ENCODE peak calls at places on chromosomes 1 and 21, in six cellular contexts. M is HepG2, K is H1, P is GM12878, S is GM12891, L is K562. W is an unnamed sample.

GRCh38 chr1:61052393-61053280 is 29.7 kb upstream of the NFIA start:
- DNase-seq in M (no peak), K (no peak), P (no peak), S (no peak), L (peak), W (no peak)

GRCh38 chr1:154583691-154584212 is 16.2 kb downstream of the CHRNB2 start:
- DNase-seq in M (no peak), K (no peak), P (no peak), S (no peak), L (no peak), W (no peak)

GRCh38 chr1:45979778-45980176 is 152.7 kb downstream of the PIK3R3 start:
- DNase-seq in M (no peak), K (no peak), P (no peak), S (no peak), L (no peak), W (no peak)

GRCh38 chr1:230172016-230172356 is 104.9 kb downstream of the GALNT2 start:
- DNase-seq in M (no peak), K (no peak), P (no peak), S (no peak), L (no peak), W (no peak)

GRCh38 chr1:111863401-111863800 is 107.7 kb downstream of the DDX20 start:
- DNase-seq in M (no peak), K (no peak), P (no peak), S (no peak), L (no peak), W (no peak)

GRCh38 chr21:38983560-38983959 is 177.8 kb downstream of the ETS2 start:
- DNase-seq in M (no peak), K (no peak), P (no peak), S (no peak), L (no peak), W (no peak)

GRCh38 chr1:11778844-11779623 is 17.0 kb downstream of the C1orf167 start:
- DNase-seq in M (no peak), K (no peak), P (no peak), S (no peak), L (no peak), W (no peak)

GRCh38 chr1:57963545-57963944 is 539.7 kb upstream of the DAB1 start:
- DNase-seq in M (no peak), K (no peak), P (no peak), S (no peak), L (no peak), W (no peak)

GRCh38 chr1:53783056-53783455 is 44.1 kb upstream of the GLIS1 start:
- DNase-seq in M (no peak), K (no peak), P (no peak), S (no peak), L (no peak), W (no peak)
- TF ChIP-seq TAF1 in M (no peak), K (no peak), P (no peak), S (no peak), L (no peak), W (no peak)

GRCh38 chr1:182839209-182840065 is at the start of gene DHX9:
- DNase-seq in M (peak), K (peak), P (peak), S (peak), L (peak), W (peak)
- TF ChIP-seq POLR2AphosphoS5 in M (peak), K (peak), P (peak), S (peak), L (peak), W (peak)

DNA sequence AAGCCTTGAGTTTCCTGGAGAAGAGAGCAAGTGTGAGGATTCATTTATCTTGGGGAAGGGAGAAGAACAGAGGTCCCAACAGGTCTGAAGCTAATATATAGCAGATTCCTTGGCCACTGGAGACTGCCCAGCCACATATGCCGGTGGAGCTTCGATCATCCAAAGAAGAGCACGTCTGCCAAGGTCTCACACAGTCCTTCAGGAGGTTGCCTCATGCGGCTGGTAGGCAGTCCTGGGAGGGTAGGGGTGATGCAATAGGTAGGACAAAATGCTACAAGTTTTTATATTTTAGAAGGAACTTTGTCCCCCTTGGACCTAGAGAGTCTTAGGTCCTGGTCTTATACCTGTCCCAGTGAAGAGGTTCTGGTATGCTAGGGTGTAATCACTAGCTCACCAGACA is 582.5 kb downstream of the DPYD start:
- DNase-seq in M (no peak), K (no peak), P (no peak), S (no peak), L (no peak), W (no peak)
- TF ChIP-seq POLR2A in M (no peak), K (no peak), P (no peak), S (no peak), L (no peak), W (no peak)

GRCh38 chr1:95635820-95636219 is 401.8 kb downstream of the RWDD3 start:
- DNase-seq in M (no peak), K (no peak), P (no peak), S (no peak), L (no peak), W (no peak)

GRCh38 chr1:95636897-95637296 is 402.9 kb downstream of the RWDD3 start:
- DNase-seq in M (no peak), K (no peak), P (no peak), S (no peak), L (no peak), W (no peak)

GRCh38 chr1:95642035-95642434 is 408.0 kb downstream of the RWDD3 start:
- DNase-seq in M (no peak), K (no peak), P (no peak), S (no peak), L (no peak), W (no peak)

GRCh38 chr1:95641386-95641785 is 407.4 kb downstream of the RWDD3 start:
- DNase-seq in M (peak), K (no peak), P (no peak), S (no peak), L (no peak), W (no peak)

DNA sequence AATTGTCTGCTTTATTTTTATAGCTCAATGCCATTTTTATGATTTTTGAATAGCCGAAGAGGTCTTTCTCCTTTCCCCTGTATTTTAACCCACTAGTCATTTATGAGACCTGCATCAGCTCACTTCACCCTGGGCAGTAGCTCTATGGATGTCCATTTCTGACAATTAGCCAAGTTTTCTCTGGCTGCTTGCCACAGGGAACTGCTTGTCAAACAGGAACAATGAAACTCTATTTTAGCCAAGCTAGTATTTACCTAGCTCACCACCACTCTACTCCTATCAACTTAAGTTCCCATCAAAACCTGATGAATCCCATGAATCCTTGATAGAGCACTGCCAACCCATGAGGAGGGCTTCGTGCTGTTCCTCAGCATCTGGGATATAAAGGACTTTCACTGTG is 406.7 kb downstream of the RWDD3 start:
- DNase-seq in M (peak), K (no peak), P (no peak), S (no peak), L (no peak), W (no peak)
- TF ChIP-seq TAF1 in M (no peak), K (no peak), P (no peak), S (no peak), L (no peak), W (no peak)

GRCh38 chr1:161216945-161217712 is 2.0 kb downstream of the FCER1G start:
- DNase-seq in M (peak), K (no peak), P (peak), S (peak), L (no peak), W (no peak)
- TF ChIP-seq POLR2AphosphoS5 in M (no peak), K (no peak), P (no peak), S (no peak), L (no peak), W (no peak)

W was measured in GM12892.